ENCODE peak calls at places on chromosomes 7 and 10, in four cellular contexts. D, V, O and Y are unnamed samples.

GRCh38 chr7:129530881-129531391 is 28.6 kb downstream of the SMKR1 start:
- DNase-seq in O (no peak), V (no peak), D (no peak), Y (no peak)

GRCh38 chr7:33692956-33693355 is 212.4 kb upstream of the BMPER start:
- DNase-seq in O (no peak), D (no peak), V (no peak), Y (no peak)

GRCh38 chr7:24756545-24756988 is 697 bp downstream of the GSDME start:
- DNase-seq in O (no peak), V (no peak), D (no peak), Y (no peak)

GRCh38 chr7:13850185-13850752 is 139.2 kb downstream of the ETV1 start:
- DNase-seq in D (no peak), O (peak), V (no peak), Y (no peak)

GRCh38 chr7:132739271-132739955 is 163.1 kb upstream of the PLXNA4 start:
- DNase-seq in O (no peak), V (no peak), D (no peak), Y (no peak)

GRCh38 chr10:10644317-10645111 is 373.2 kb upstream of the CELF2 start:
- DNase-seq in D (no peak), V (no peak), O (no peak), Y (no peak)

GRCh38 chr7:130292682-130293257 is at the start of gene CPA4:
- DNase-seq in O (no peak), V (no peak), D (no peak), Y (no peak)

GRCh38 chr7:71633571-71634008 is 501.6 kb downstream of the GALNT17 start:
- DNase-seq in O (no peak), D (no peak), V (no peak), Y (no peak)

GRCh38 chr10:122632031-122632430 is 67.6 kb downstream of the C10orf120 start:
- DNase-seq in O (no peak), V (no peak), D (no peak), Y (no peak)

GRCh38 chr10:110791541-110792073 is 80.1 kb upstream of the PDCD4 start:
- DNase-seq in D (no peak), O (no peak), V (no peak), Y (no peak)

GRCh38 chr7:130919316-130920103 is 185.5 kb upstream of the KLF14 start:
- DNase-seq in V (no peak), D (no peak), O (no peak), Y (no peak)

GRCh38 chr7:11579141-11579540 is 252.9 kb downstream of the THSD7A start:
- DNase-seq in D (no peak), O (no peak), V (no peak), Y (no peak)

GRCh38 chr7:105766421-105767191 is 109.8 kb downstream of the ATXN7L1 start:
- DNase-seq in O (no peak), V (no peak), D (no peak), Y (no peak)

GRCh38 chr7:111992601-111993000 is 213.6 kb downstream of the DOCK4 start:
- DNase-seq in O (no peak), V (no peak), D (no peak), Y (no peak)

GRCh38 chr10:101779544-101780186 is 3.6 kb downstream of the NPM3 start:
- DNase-seq in D (peak), O (peak), V (peak), Y (peak)

GRCh38 chr10:47374611-47375536 is 9.2 kb downstream of the ZNF488 start:
- DNase-seq in V (peak), O (peak), D (no peak), Y (no peak)

GRCh38 chr10:124534821-124535601 is 73.4 kb downstream of the LHPP start:
- DNase-seq in D (no peak), O (no peak), V (no peak), Y (no peak)

GRCh38 chr10:25954851-25955250 is 20.8 kb downstream of the MYO3A start:
- DNase-seq in V (no peak), O (no peak), D (no peak), Y (no peak)

GRCh38 chr10:5038703-5039102 is 35.0 kb upstream of the AKR1C2 start:
- DNase-seq in D (no peak), V (no peak), O (no peak), Y (no peak)

GRCh38 chr10:121231059-121231458 is 367.2 kb downstream of the FGFR2 start:
- DNase-seq in V (no peak), O (no peak), D (no peak), Y (no peak)

GRCh38 chr7:22430457-22430856 is 69.5 kb downstream of the STEAP1B start:
- DNase-seq in D (no peak), O (no peak), V (no peak), Y (no peak)

GRCh38 chr10:103554488-103555320 is 61.2 kb downstream of the NEURL1 start:
- DNase-seq in D (peak), V (no peak), O (peak), Y (no peak)

GRCh38 chr10:120400601-120401000 is 56.4 kb upstream of the PLPP4 start:
- DNase-seq in D (no peak), V (no peak), O (no peak), Y (no peak)

GRCh38 chr7:156547884-156548561 is 92.6 kb upstream of the RNF32 start:
- DNase-seq in O (no peak), V (no peak), D (no peak), Y (no peak)

GRCh38 chr7:30642789-30643188 is 39.5 kb downstream of the CRHR2 start:
- DNase-seq in O (no peak), V (no peak), D (no peak), Y (no peak)

GRCh38 chr10:120012133-120012405 is 119.5 kb downstream of the SEC23IP start:
- DNase-seq in D (no peak), O (no peak), V (no peak), Y (no peak)

GRCh38 chr10:114967071-114967470 is 29.1 kb downstream of the TRUB1 start:
- DNase-seq in V (no peak), O (no peak), D (no peak), Y (no peak)

GRCh38 chr7:157977306-157977705 is 610.3 kb downstream of the PTPRN2 start:
- DNase-seq in D (no peak), O (no peak), V (no peak), Y (no peak)

GRCh38 chr7:90453259-90453891 is 16.1 kb upstream of the PTTG1IP2 start:
- DNase-seq in O (no peak), D (no peak), V (no peak), Y (no peak)

GRCh38 chr10:77625379-77625778 is 12.2 kb downstream of the KCNMA1 start:
- DNase-seq in D (no peak), O (no peak), V (no peak), Y (no peak)

GRCh38 chr10:132231656-132232552 is 45.2 kb downstream of the DPYSL4 start:
- DNase-seq in O (no peak), V (no peak), D (no peak), Y (peak)

GRCh38 chr7:73623798-73624668 is at the start of gene MLXIPL:
- DNase-seq in D (peak), V (peak), O (peak), Y (peak)

GRCh38 chr10:118850418-118851061 is 95.8 kb upstream of the CACUL1 start:
- DNase-seq in V (peak), O (peak), D (peak), Y (peak)

GRCh38 chr7:10908600-10908999 is 65.1 kb upstream of the PHF14 start:
- DNase-seq in O (no peak), V (no peak), D (no peak), Y (no peak)

GRCh38 chr10:112766636-112767035 is 183.4 kb upstream of the TCF7L2 start:
- DNase-seq in O (no peak), D (no peak), V (no peak), Y (no peak)

GRCh38 chr7:76358478-76359110 is at the start of gene YWHAG:
- DNase-seq in V (peak), D (peak), O (peak), Y (peak)

GRCh38 chr7:155631155-155631554 is 13.3 kb upstream of the RBM33 start:
- DNase-seq in O (no peak), V (no peak), D (no peak), Y (no peak)

GRCh38 chr7:137091396-137091795 is 222.9 kb downstream of the CHRM2 start:
- DNase-seq in V (no peak), O (no peak), D (peak), Y (no peak)

GRCh38 chr7:110373514-110374258 is 717.2 kb upstream of the LRRN3 start:
- DNase-seq in V (no peak), O (no peak), D (no peak), Y (no peak)

GRCh38 chr7:151135866-151136514 is 31.5 kb downstream of the GBX1 start:
- DNase-seq in O (no peak), V (no peak), D (no peak), Y (no peak)

DNA sequence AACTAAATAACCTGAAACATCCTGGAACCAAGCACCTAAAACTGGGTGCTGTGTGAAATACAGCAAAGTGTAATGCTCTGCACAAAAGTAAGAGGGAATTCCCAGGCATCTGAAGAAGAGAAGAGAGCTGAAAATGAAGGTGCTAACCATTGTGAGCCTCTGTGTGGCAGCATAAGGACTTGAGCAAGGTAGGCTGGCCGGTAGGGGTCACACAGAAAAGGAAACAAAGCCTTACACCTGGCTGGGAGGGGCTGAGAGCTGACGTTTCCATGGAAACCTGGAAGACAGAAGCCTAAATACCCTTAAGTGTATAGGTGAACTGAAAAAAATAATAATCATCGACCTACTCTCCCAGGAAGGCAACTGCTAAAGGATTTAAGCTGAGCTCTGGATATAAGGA is 48.6 kb downstream of the CUL1 start:
- DNase-seq in O (no peak), D (no peak), V (no peak), Y (no peak)
- TF ChIP-seq CTCF in O (no peak), D (no peak), V (no peak), Y (no peak)

GRCh38 chr7:67301667-67302066 is 305.0 kb downstream of the TYW1 start:
- DNase-seq in V (no peak), O (no peak), D (no peak), Y (no peak)

DNA sequence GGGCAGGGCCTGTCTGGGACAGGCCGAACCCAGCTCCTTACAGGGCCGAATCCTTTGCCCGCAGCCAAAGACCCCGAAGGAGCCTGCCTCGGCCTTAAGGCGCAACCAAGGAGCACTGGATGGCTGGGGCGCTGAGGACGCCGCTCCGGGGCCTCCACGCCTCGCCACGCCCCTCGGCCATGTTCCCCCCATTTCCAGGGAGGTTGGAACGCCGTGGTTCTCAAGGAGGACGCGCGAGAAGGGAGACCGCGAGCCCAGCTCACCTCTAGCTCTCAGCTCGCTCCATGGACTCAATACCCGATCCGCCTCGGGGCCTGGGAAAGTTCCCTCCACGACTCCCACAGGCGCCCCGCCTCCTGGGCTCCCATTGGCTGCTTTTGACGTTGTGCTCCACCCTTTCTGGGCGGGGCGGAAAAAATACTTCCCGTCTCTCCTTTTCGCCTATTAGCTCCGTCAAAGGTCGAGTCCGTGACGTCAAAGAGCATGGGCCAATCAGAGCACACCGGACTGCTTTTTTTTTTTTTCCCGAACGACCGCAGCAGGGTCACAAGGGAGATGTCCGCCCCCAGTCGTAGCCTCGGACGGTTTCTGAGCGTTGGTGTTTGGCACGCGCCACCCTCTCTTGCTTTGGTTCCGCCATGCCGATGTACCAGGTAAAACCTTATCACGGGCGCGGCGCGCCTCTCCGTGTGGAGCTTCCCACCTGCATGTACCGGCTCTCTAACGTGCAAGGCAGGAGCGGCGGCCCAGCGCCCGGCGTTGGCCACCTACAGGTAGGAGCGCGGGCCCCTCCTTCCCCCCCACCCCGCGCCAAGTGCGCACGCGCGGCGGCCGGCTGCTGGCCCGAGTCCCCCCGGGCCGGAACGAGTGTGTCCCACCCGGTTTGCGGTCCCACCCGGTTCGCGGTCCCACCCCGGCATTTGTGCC is 305.7 kb downstream of the TYW1 start:
- DNase-seq in V (peak), O (peak), D (peak), Y (peak)
- TF ChIP-seq CTCF in V (no peak), O (no peak), D (no peak), Y (no peak)

DNA sequence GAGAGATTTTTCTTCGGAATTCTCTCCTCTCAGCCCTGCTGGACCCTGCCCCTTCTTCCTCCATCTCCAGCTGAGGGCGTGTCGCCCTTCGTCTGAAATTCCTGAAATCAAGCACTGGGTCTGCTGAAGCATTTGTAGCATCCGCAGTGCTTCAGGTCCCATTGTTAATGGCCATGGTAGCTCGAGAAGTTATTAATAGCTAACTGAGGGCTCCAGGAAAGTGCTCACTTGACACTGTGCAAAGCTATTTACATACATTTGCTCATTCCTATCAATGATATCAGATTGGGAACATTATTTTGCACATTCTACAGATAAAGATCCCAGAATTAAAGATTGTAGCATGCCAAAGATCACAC is 546 bp downstream of the FAM149B1 start:
- DNase-seq in D (no peak), V (no peak), O (no peak), Y (no peak)
- TF ChIP-seq CTCF in D (no peak), V (no peak), O (no peak), Y (no peak)

DNA sequence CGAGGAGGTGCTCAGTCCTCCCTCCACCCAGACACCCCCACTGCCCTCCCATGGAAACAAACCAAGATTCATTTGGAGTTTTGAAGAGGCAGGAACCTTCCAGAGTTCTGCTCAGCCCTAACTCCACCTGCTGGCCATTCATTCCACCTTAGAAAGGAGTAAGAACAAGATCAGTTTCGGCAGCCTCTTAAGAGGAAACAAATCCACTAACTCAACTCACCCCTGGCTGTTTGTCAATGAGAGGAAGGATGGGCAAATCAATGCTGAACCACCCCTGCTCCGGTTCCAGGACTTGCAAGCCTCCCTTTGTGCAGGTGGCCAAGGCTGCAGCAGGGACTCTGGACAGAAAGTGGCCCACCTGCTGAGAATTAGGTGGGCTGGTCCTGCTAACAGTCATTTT is 26.2 kb downstream of the CCDC3 start:
- DNase-seq in O (no peak), V (no peak), D (no peak), Y (no peak)
- TF ChIP-seq CTCF in O (no peak), V (no peak), D (no peak), Y (no peak)